ENCODE peak calls at places on chromosomes 3 and 15, in six cellular contexts. One of them, this sample, is unnamed.

GRCh38 chr3:95289295-95289694 is 1226.4 kb downstream of the NSUN3 start:
- DNase-seq in tibial nerve: no peak
- DNase-seq in right atrium auricular region: no peak
- DNase-seq in B cell: no peak
- DNase-seq in H1: no peak
- DNase-seq in heart left ventricle: no peak
- DNase-seq in this sample: no peak

GRCh38 chr15:78059110-78059839 is 18.2 kb downstream of the TBC1D2B start:
- DNase-seq in tibial nerve: no peak
- DNase-seq in right atrium auricular region: no peak
- DNase-seq in B cell: no peak
- DNase-seq in H1: no peak
- DNase-seq in heart left ventricle: no peak
- DNase-seq in this sample: no peak

GRCh38 chr3:132189601-132190000 is 127.6 kb upstream of the ACP3 start:
- DNase-seq in tibial nerve: no peak
- DNase-seq in right atrium auricular region: no peak
- DNase-seq in B cell: no peak
- DNase-seq in H1: no peak
- DNase-seq in heart left ventricle: no peak
- DNase-seq in this sample: no peak

GRCh38 chr3:45224824-45225464 is 1.1 kb downstream of the TMEM158 start:
- DNase-seq in tibial nerve: peak
- DNase-seq in right atrium auricular region: peak
- DNase-seq in B cell: peak
- DNase-seq in H1: peak
- DNase-seq in heart left ventricle: peak
- DNase-seq in this sample: peak

GRCh38 chr15:68210821-68211655 is 5.9 kb upstream of the CALML4 start:
- DNase-seq in tibial nerve: peak
- DNase-seq in right atrium auricular region: peak
- DNase-seq in B cell: peak
- DNase-seq in H1: peak
- DNase-seq in heart left ventricle: peak
- DNase-seq in this sample: no peak

GRCh38 chr15:63972801-63973200 is 73.5 kb downstream of the DAPK2 start:
- DNase-seq in tibial nerve: no peak
- DNase-seq in right atrium auricular region: no peak
- DNase-seq in B cell: no peak
- DNase-seq in H1: peak
- DNase-seq in heart left ventricle: no peak
- DNase-seq in this sample: no peak

GRCh38 chr3:126971891-126972351 is 11.0 kb upstream of the PLXNA1 start:
- DNase-seq in tibial nerve: peak
- DNase-seq in right atrium auricular region: peak
- DNase-seq in B cell: no peak
- DNase-seq in H1: no peak
- DNase-seq in heart left ventricle: peak
- DNase-seq in this sample: no peak

GRCh38 chr15:54289590-54290136 is 311.4 kb downstream of the UNC13C start:
- DNase-seq in tibial nerve: no peak
- DNase-seq in right atrium auricular region: no peak
- DNase-seq in B cell: no peak
- DNase-seq in H1: no peak
- DNase-seq in heart left ventricle: no peak
- DNase-seq in this sample: no peak

GRCh38 chr3:140296796-140297352 is 361.9 kb downstream of the CLSTN2 start:
- DNase-seq in tibial nerve: no peak
- DNase-seq in right atrium auricular region: no peak
- DNase-seq in B cell: no peak
- DNase-seq in H1: no peak
- DNase-seq in heart left ventricle: no peak
- DNase-seq in this sample: no peak

GRCh38 chr3:140736863-140737460 is 59.1 kb downstream of the TRIM42 start:
- DNase-seq in tibial nerve: peak
- DNase-seq in right atrium auricular region: peak
- DNase-seq in B cell: no peak
- DNase-seq in H1: peak
- DNase-seq in heart left ventricle: peak
- DNase-seq in this sample: no peak

GRCh38 chr3:195587824-195588223 is 4.1 kb upstream of the APOD start:
- DNase-seq in tibial nerve: no peak
- DNase-seq in right atrium auricular region: no peak
- DNase-seq in B cell: no peak
- DNase-seq in H1: no peak
- DNase-seq in heart left ventricle: no peak
- DNase-seq in this sample: no peak

GRCh38 chr3:133887951-133888703 is 7.6 kb downstream of the RAB6B start:
- DNase-seq in tibial nerve: no peak
- DNase-seq in right atrium auricular region: peak
- DNase-seq in B cell: no peak
- DNase-seq in H1: peak
- DNase-seq in heart left ventricle: no peak
- DNase-seq in this sample: peak

GRCh38 chr3:188683032-188683491 is 488.7 kb upstream of the TPRG1 start:
- DNase-seq in tibial nerve: no peak
- DNase-seq in right atrium auricular region: no peak
- DNase-seq in B cell: no peak
- DNase-seq in H1: no peak
- DNase-seq in heart left ventricle: no peak
- DNase-seq in this sample: no peak

GRCh38 chr3:119826714-119827113 is 44.8 kb downstream of the NR1I2 start:
- DNase-seq in tibial nerve: no peak
- DNase-seq in right atrium auricular region: no peak
- DNase-seq in B cell: no peak
- DNase-seq in H1: no peak
- DNase-seq in heart left ventricle: no peak
- DNase-seq in this sample: no peak

GRCh38 chr15:94075349-94075748 is 156.0 kb upstream of the MCTP2 start:
- DNase-seq in tibial nerve: peak
- DNase-seq in right atrium auricular region: peak
- DNase-seq in B cell: no peak
- DNase-seq in H1: no peak
- DNase-seq in heart left ventricle: peak
- DNase-seq in this sample: no peak

GRCh38 chr3:40827942-40828688 is 303.4 kb downstream of the ZNF621 start:
- DNase-seq in tibial nerve: peak
- DNase-seq in right atrium auricular region: peak
- DNase-seq in B cell: no peak
- DNase-seq in H1: no peak
- DNase-seq in heart left ventricle: peak
- DNase-seq in this sample: no peak

GRCh38 chr3:157532529-157533297 is 29.5 kb upstream of the VEPH1 start:
- DNase-seq in tibial nerve: peak
- DNase-seq in right atrium auricular region: no peak
- DNase-seq in B cell: no peak
- DNase-seq in H1: no peak
- DNase-seq in heart left ventricle: no peak
- DNase-seq in this sample: peak
- TF ChIP-seq CTCF in tibial nerve: peak
- TF ChIP-seq CTCF in right atrium auricular region: peak
- TF ChIP-seq CTCF in B cell: peak
- TF ChIP-seq CTCF in H1: no peak
- TF ChIP-seq CTCF in heart left ventricle: peak
- TF ChIP-seq CTCF in this sample: peak

GRCh38 chr15:89500397-89501270 is 4.3 kb upstream of the RHCG start:
- DNase-seq in tibial nerve: no peak
- DNase-seq in right atrium auricular region: no peak
- DNase-seq in B cell: no peak
- DNase-seq in H1: no peak
- DNase-seq in heart left ventricle: no peak
- DNase-seq in this sample: no peak
- TF ChIP-seq CTCF in tibial nerve: no peak
- TF ChIP-seq CTCF in right atrium auricular region: no peak
- TF ChIP-seq CTCF in B cell: no peak
- TF ChIP-seq CTCF in H1: peak
- TF ChIP-seq CTCF in heart left ventricle: no peak
- TF ChIP-seq CTCF in this sample: no peak

GRCh38 chr15:49135342-49135857 is 20.0 kb downstream of the COPS2 start:
- DNase-seq in tibial nerve: no peak
- DNase-seq in right atrium auricular region: no peak
- DNase-seq in B cell: no peak
- DNase-seq in H1: no peak
- DNase-seq in heart left ventricle: no peak
- DNase-seq in this sample: no peak
- TF ChIP-seq CTCF in tibial nerve: no peak
- TF ChIP-seq CTCF in right atrium auricular region: no peak
- TF ChIP-seq CTCF in B cell: no peak
- TF ChIP-seq CTCF in H1: no peak
- TF ChIP-seq CTCF in heart left ventricle: no peak
- TF ChIP-seq CTCF in this sample: no peak

GRCh38 chr3:142022381-142022780 is 127.0 kb downstream of the TFDP2 start:
- DNase-seq in tibial nerve: no peak
- DNase-seq in right atrium auricular region: no peak
- DNase-seq in B cell: no peak
- DNase-seq in H1: no peak
- DNase-seq in heart left ventricle: no peak
- DNase-seq in this sample: peak
- TF ChIP-seq CTCF in tibial nerve: no peak
- TF ChIP-seq CTCF in right atrium auricular region: peak
- TF ChIP-seq CTCF in B cell: no peak
- TF ChIP-seq CTCF in H1: no peak
- TF ChIP-seq CTCF in heart left ventricle: no peak
- TF ChIP-seq CTCF in this sample: no peak

GRCh38 chr3:180612363-180612762 is 10.4 kb downstream of the TTC14 start:
- DNase-seq in tibial nerve: no peak
- DNase-seq in right atrium auricular region: no peak
- DNase-seq in B cell: no peak
- DNase-seq in H1: no peak
- DNase-seq in heart left ventricle: no peak
- DNase-seq in this sample: no peak

GRCh38 chr3:180615954-180616353 is 14.0 kb downstream of the TTC14 start:
- DNase-seq in tibial nerve: no peak
- DNase-seq in right atrium auricular region: no peak
- DNase-seq in B cell: no peak
- DNase-seq in H1: no peak
- DNase-seq in heart left ventricle: no peak
- DNase-seq in this sample: no peak

GRCh38 chr3:180610981-180611380 is 9.0 kb downstream of the TTC14 start:
- DNase-seq in tibial nerve: no peak
- DNase-seq in right atrium auricular region: no peak
- DNase-seq in B cell: no peak
- DNase-seq in H1: no peak
- DNase-seq in heart left ventricle: no peak
- DNase-seq in this sample: no peak
- TF ChIP-seq CTCF in tibial nerve: no peak
- TF ChIP-seq CTCF in right atrium auricular region: no peak
- TF ChIP-seq CTCF in B cell: no peak
- TF ChIP-seq CTCF in H1: no peak
- TF ChIP-seq CTCF in heart left ventricle: no peak
- TF ChIP-seq CTCF in this sample: no peak

GRCh38 chr3:19346734-19347133 is 198.4 kb downstream of the KCNH8 start:
- DNase-seq in tibial nerve: no peak
- DNase-seq in right atrium auricular region: no peak
- DNase-seq in B cell: no peak
- DNase-seq in H1: no peak
- DNase-seq in heart left ventricle: no peak
- DNase-seq in this sample: no peak

GRCh38 chr3:19347701-19348100 is 199.4 kb downstream of the KCNH8 start:
- DNase-seq in tibial nerve: no peak
- DNase-seq in right atrium auricular region: no peak
- DNase-seq in B cell: no peak
- DNase-seq in H1: no peak
- DNase-seq in heart left ventricle: no peak
- DNase-seq in this sample: no peak

GRCh38 chr3:19348500-19348899 is 200.2 kb downstream of the KCNH8 start:
- DNase-seq in tibial nerve: no peak
- DNase-seq in right atrium auricular region: no peak
- DNase-seq in B cell: no peak
- DNase-seq in H1: no peak
- DNase-seq in heart left ventricle: no peak
- DNase-seq in this sample: no peak

GRCh38 chr3:19348929-19349564 is 200.7 kb downstream of the KCNH8 start:
- DNase-seq in tibial nerve: no peak
- DNase-seq in right atrium auricular region: no peak
- DNase-seq in B cell: no peak
- DNase-seq in H1: no peak
- DNase-seq in heart left ventricle: no peak
- DNase-seq in this sample: peak
- TF ChIP-seq CTCF in tibial nerve: peak
- TF ChIP-seq CTCF in right atrium auricular region: peak
- TF ChIP-seq CTCF in B cell: peak
- TF ChIP-seq CTCF in H1: no peak
- TF ChIP-seq CTCF in heart left ventricle: peak
- TF ChIP-seq CTCF in this sample: peak

GRCh38 chr3:148879256-148879655 is 14.2 kb downstream of the CPA3 start:
- DNase-seq in tibial nerve: no peak
- DNase-seq in right atrium auricular region: no peak
- DNase-seq in B cell: no peak
- DNase-seq in H1: no peak
- DNase-seq in heart left ventricle: no peak
- DNase-seq in this sample: no peak

GRCh38 chr3:148882288-148882687 is 17.2 kb downstream of the CPA3 start:
- DNase-seq in tibial nerve: no peak
- DNase-seq in right atrium auricular region: no peak
- DNase-seq in B cell: no peak
- DNase-seq in H1: no peak
- DNase-seq in heart left ventricle: no peak
- DNase-seq in this sample: no peak

GRCh38 chr3:148881286-148881685 is 16.2 kb downstream of the CPA3 start:
- DNase-seq in tibial nerve: no peak
- DNase-seq in right atrium auricular region: no peak
- DNase-seq in B cell: no peak
- DNase-seq in H1: no peak
- DNase-seq in heart left ventricle: no peak
- DNase-seq in this sample: no peak

GRCh38 chr3:148883163-148883562 is 18.1 kb downstream of the CPA3 start:
- DNase-seq in tibial nerve: no peak
- DNase-seq in right atrium auricular region: no peak
- DNase-seq in B cell: no peak
- DNase-seq in H1: no peak
- DNase-seq in heart left ventricle: no peak
- DNase-seq in this sample: no peak

GRCh38 chr3:148880681-148881080 is 15.6 kb downstream of the CPA3 start:
- DNase-seq in tibial nerve: no peak
- DNase-seq in right atrium auricular region: no peak
- DNase-seq in B cell: no peak
- DNase-seq in H1: no peak
- DNase-seq in heart left ventricle: no peak
- DNase-seq in this sample: peak
- TF ChIP-seq CTCF in tibial nerve: no peak
- TF ChIP-seq CTCF in right atrium auricular region: no peak
- TF ChIP-seq CTCF in B cell: no peak
- TF ChIP-seq CTCF in H1: no peak
- TF ChIP-seq CTCF in heart left ventricle: no peak
- TF ChIP-seq CTCF in this sample: peak

GRCh38 chr15:38251726-38252480 is 733 bp upstream of the SPRED1 start:
- DNase-seq in tibial nerve: peak
- DNase-seq in right atrium auricular region: peak
- DNase-seq in B cell: peak
- DNase-seq in H1: peak
- DNase-seq in heart left ventricle: peak
- DNase-seq in this sample: peak
- TF ChIP-seq CTCF in tibial nerve: no peak
- TF ChIP-seq CTCF in right atrium auricular region: no peak
- TF ChIP-seq CTCF in B cell: no peak
- TF ChIP-seq CTCF in H1: no peak
- TF ChIP-seq CTCF in heart left ventricle: no peak
- TF ChIP-seq CTCF in this sample: no peak